ENCODE peak calls at places on chromosome 14, in six cellular contexts. E is activated CD4-positive, alpha-beta T cell treated with anti-CD3 and anti-CD28 coated beads for 24 hours; J is globus pallidus; L is GM23338; I is cardiac muscle cell; X is left lung. U is an unnamed sample.

GRCh38 chr14:101405171-101405883 is 156.0 kb upstream of the DIO3 start:
- DNase-seq in X (no peak), J (no peak), I (no peak), E (no peak), L (no peak), U (no peak)

GRCh38 chr14:31510222-31510621 is 22.4 kb upstream of the GPR33 start:
- DNase-seq in I (peak; percentile 20), J (peak; percentile 24), E (no peak), L (peak; percentile 46), X (no peak), U (no peak)

GRCh38 chr14:61111145-61112130 is 130.4 kb downstream of the SLC38A6 start:
- DNase-seq in J (no peak), L (peak; percentile 18), E (no peak), X (no peak), I (no peak), U (no peak)

GRCh38 chr14:99749763-99750715 is 43.2 kb upstream of the EML1 start:
- DNase-seq in J (no peak), X (no peak), L (no peak), I (no peak), E (no peak), U (no peak)

GRCh38 chr14:102213984-102214658 is 74.4 kb downstream of the WDR20 start:
- DNase-seq in L (peak; percentile 56), X (no peak), J (no peak), E (no peak), I (no peak), U (no peak)

GRCh38 chr14:51293926-51294290 is 53.9 kb downstream of the TMX1 start:
- DNase-seq in E (no peak), X (no peak), L (no peak), J (no peak), I (no peak), U (no peak)

GRCh38 chr14:52902971-52903385 is 47.9 kb downstream of the FERMT2 start:
- DNase-seq in I (no peak), L (no peak), J (no peak), E (no peak), X (no peak), U (no peak)

GRCh38 chr14:43896044-43896443 is 611.0 kb downstream of the FSCB start:
- DNase-seq in X (no peak), E (no peak), J (no peak), L (no peak), I (no peak), U (no peak)

GRCh38 chr14:89933002-89933401 is 21.5 kb downstream of the EFCAB11 start:
- DNase-seq in I (no peak), X (no peak), J (no peak), L (no peak), E (no peak), U (no peak)

GRCh38 chr14:74765721-74766120 is 2.6 kb downstream of the YLPM1 start:
- DNase-seq in L (no peak), I (no peak), X (no peak), J (no peak), E (no peak), U (no peak)

GRCh38 chr14:93028724-93029076 is 87.0 kb downstream of the ITPK1 start:
- DNase-seq in I (no peak), L (no peak), E (no peak), X (no peak), J (no peak), U (no peak)

GRCh38 chr14:69716483-69717187 is 50.3 kb upstream of the SRSF5 start:
- DNase-seq in J (no peak), L (no peak), I (no peak), E (no peak), X (no peak), U (peak; percentile 29)

GRCh38 chr14:73741386-73741875 is 27.2 kb upstream of the PNMA1 start:
- DNase-seq in L (peak; percentile 71), J (peak; percentile 44), E (peak; percentile 67), I (no peak), X (peak; percentile 84), U (peak; percentile 66)